ENCODE peak calls at places on chromosomes 4 and X, in six cellular contexts. One of them, this sample, is unnamed.

GRCh38 chr4:89708903-89709361 is 128.0 kb downstream of the SNCA start:
- DNase-seq in NCI-H1417: no peak
- DNase-seq in HCEC 1CT: no peak
- DNase-seq in NCI-H1105: no peak
- DNase-seq in islet precursor cell: peak
- DNase-seq in AML-193: no peak
- DNase-seq in this sample: no peak

GRCh38 chrX:123878177-123878576 is 18.3 kb downstream of the XIAP start:
- DNase-seq in NCI-H1417: no peak
- DNase-seq in HCEC 1CT: peak
- DNase-seq in NCI-H1105: no peak
- DNase-seq in islet precursor cell: no peak
- DNase-seq in AML-193: peak
- DNase-seq in this sample: no peak

GRCh38 chrX:102659790-102660757 is 8.8 kb downstream of the GPRASP1 start:
- DNase-seq in NCI-H1417: peak
- DNase-seq in HCEC 1CT: peak
- DNase-seq in NCI-H1105: peak
- DNase-seq in islet precursor cell: peak
- DNase-seq in AML-193: no peak
- DNase-seq in this sample: no peak

GRCh38 chrX:27591938-27592337 is 1.8 kb downstream of the DCAF8L2 start:
- DNase-seq in NCI-H1417: no peak
- DNase-seq in HCEC 1CT: no peak
- DNase-seq in NCI-H1105: no peak
- DNase-seq in islet precursor cell: no peak
- DNase-seq in AML-193: no peak
- DNase-seq in this sample: no peak

GRCh38 chr4:22596384-22596783 is 80.5 kb upstream of the ADGRA3 start:
- DNase-seq in NCI-H1417: no peak
- DNase-seq in HCEC 1CT: no peak
- DNase-seq in NCI-H1105: no peak
- DNase-seq in islet precursor cell: no peak
- DNase-seq in AML-193: no peak
- DNase-seq in this sample: no peak

GRCh38 chrX:39157796-39158195 is 356.5 kb downstream of the MID1IP1 start:
- DNase-seq in NCI-H1417: no peak
- DNase-seq in HCEC 1CT: no peak
- DNase-seq in NCI-H1105: no peak
- DNase-seq in islet precursor cell: no peak
- DNase-seq in AML-193: no peak
- DNase-seq in this sample: no peak

GRCh38 chrX:43813898-43814297 is 68.4 kb downstream of the MAOB start:
- DNase-seq in NCI-H1417: no peak
- DNase-seq in HCEC 1CT: no peak
- DNase-seq in NCI-H1105: no peak
- DNase-seq in islet precursor cell: no peak
- DNase-seq in AML-193: no peak
- DNase-seq in this sample: no peak

GRCh38 chrX:13695601-13696115 is 6.7 kb downstream of the RAB9A start:
- DNase-seq in NCI-H1417: no peak
- DNase-seq in HCEC 1CT: no peak
- DNase-seq in NCI-H1105: no peak
- DNase-seq in islet precursor cell: no peak
- DNase-seq in AML-193: no peak
- DNase-seq in this sample: no peak

GRCh38 chr4:14254252-14254651 is 626.7 kb upstream of the BOD1L1 start:
- DNase-seq in NCI-H1417: no peak
- DNase-seq in HCEC 1CT: peak
- DNase-seq in NCI-H1105: no peak
- DNase-seq in islet precursor cell: peak
- DNase-seq in AML-193: peak
- DNase-seq in this sample: no peak

GRCh38 chr4:148852092-148852699 is 410.0 kb upstream of the NR3C2 start:
- DNase-seq in NCI-H1417: no peak
- DNase-seq in HCEC 1CT: no peak
- DNase-seq in NCI-H1105: no peak
- DNase-seq in islet precursor cell: no peak
- DNase-seq in AML-193: no peak
- DNase-seq in this sample: no peak

GRCh38 chrX:39309721-39310152 is 508.5 kb downstream of the MID1IP1 start:
- DNase-seq in NCI-H1417: no peak
- DNase-seq in HCEC 1CT: no peak
- DNase-seq in NCI-H1105: no peak
- DNase-seq in islet precursor cell: peak
- DNase-seq in AML-193: no peak
- DNase-seq in this sample: no peak

GRCh38 chr4:7964890-7965662 is 25.4 kb upstream of the AFAP1 start:
- DNase-seq in NCI-H1417: no peak
- DNase-seq in HCEC 1CT: no peak
- DNase-seq in NCI-H1105: no peak
- DNase-seq in islet precursor cell: peak
- DNase-seq in AML-193: no peak
- DNase-seq in this sample: no peak

GRCh38 chr4:52889354-52889753 is 27.2 kb downstream of the RASL11B start:
- DNase-seq in NCI-H1417: no peak
- DNase-seq in HCEC 1CT: no peak
- DNase-seq in NCI-H1105: no peak
- DNase-seq in islet precursor cell: no peak
- DNase-seq in AML-193: no peak
- DNase-seq in this sample: no peak

GRCh38 chr4:148093065-148093464 is 349.1 kb downstream of the NR3C2 start:
- DNase-seq in NCI-H1417: no peak
- DNase-seq in HCEC 1CT: no peak
- DNase-seq in NCI-H1105: no peak
- DNase-seq in islet precursor cell: no peak
- DNase-seq in AML-193: no peak
- DNase-seq in this sample: peak

GRCh38 chr4:111991797-111992196 is 153.5 kb upstream of the FAM241A start:
- DNase-seq in NCI-H1417: no peak
- DNase-seq in HCEC 1CT: peak
- DNase-seq in NCI-H1105: no peak
- DNase-seq in islet precursor cell: no peak
- DNase-seq in AML-193: no peak
- DNase-seq in this sample: no peak

GRCh38 chr4:67087897-67088296 is 457.4 kb downstream of the CENPC start:
- DNase-seq in NCI-H1417: peak
- DNase-seq in HCEC 1CT: no peak
- DNase-seq in NCI-H1105: no peak
- DNase-seq in islet precursor cell: peak
- DNase-seq in AML-193: peak
- DNase-seq in this sample: no peak

GRCh38 chrX:118188977-118189376 is 72.4 kb upstream of the KLHL13 start:
- DNase-seq in NCI-H1417: no peak
- DNase-seq in HCEC 1CT: no peak
- DNase-seq in NCI-H1105: no peak
- DNase-seq in islet precursor cell: no peak
- DNase-seq in AML-193: no peak
- DNase-seq in this sample: no peak

GRCh38 chrX:39613508-39613921 is 484.2 kb downstream of the BCOR start:
- DNase-seq in NCI-H1417: peak
- DNase-seq in HCEC 1CT: no peak
- DNase-seq in NCI-H1105: peak
- DNase-seq in islet precursor cell: peak
- DNase-seq in AML-193: no peak
- DNase-seq in this sample: no peak

GRCh38 chr4:110130578-110131358 is 67.6 kb downstream of the ELOVL6 start:
- DNase-seq in NCI-H1417: no peak
- DNase-seq in HCEC 1CT: no peak
- DNase-seq in NCI-H1105: no peak
- DNase-seq in islet precursor cell: no peak
- DNase-seq in AML-193: no peak
- DNase-seq in this sample: no peak

GRCh38 chrX:14356401-14356800 is 172.9 kb upstream of the GLRA2 start:
- DNase-seq in NCI-H1417: no peak
- DNase-seq in HCEC 1CT: no peak
- DNase-seq in NCI-H1105: no peak
- DNase-seq in islet precursor cell: no peak
- DNase-seq in AML-193: no peak
- DNase-seq in this sample: no peak

GRCh38 chrX:133888941-133889340 is 96.5 kb downstream of the GPC3 start:
- DNase-seq in NCI-H1417: no peak
- DNase-seq in HCEC 1CT: no peak
- DNase-seq in NCI-H1105: no peak
- DNase-seq in islet precursor cell: no peak
- DNase-seq in AML-193: no peak
- DNase-seq in this sample: no peak

GRCh38 chr4:176340871-176341685 is 21.3 kb downstream of the SPCS3 start:
- DNase-seq in NCI-H1417: no peak
- DNase-seq in HCEC 1CT: no peak
- DNase-seq in NCI-H1105: peak
- DNase-seq in islet precursor cell: no peak
- DNase-seq in AML-193: peak
- DNase-seq in this sample: no peak

GRCh38 chrX:70456256-70456655 is 11.6 kb downstream of the DLG3 start:
- DNase-seq in NCI-H1417: no peak
- DNase-seq in HCEC 1CT: no peak
- DNase-seq in NCI-H1105: no peak
- DNase-seq in islet precursor cell: no peak
- DNase-seq in AML-193: no peak
- DNase-seq in this sample: no peak

GRCh38 chr4:81466841-81467671 is 4.7 kb downstream of the RASGEF1B start:
- DNase-seq in NCI-H1417: peak
- DNase-seq in HCEC 1CT: peak
- DNase-seq in NCI-H1105: peak
- DNase-seq in islet precursor cell: peak
- DNase-seq in AML-193: peak
- DNase-seq in this sample: no peak

GRCh38 chr4:88112856-88113255 is 45.6 kb downstream of the ABCG2 start:
- DNase-seq in NCI-H1417: no peak
- DNase-seq in HCEC 1CT: no peak
- DNase-seq in NCI-H1105: no peak
- DNase-seq in islet precursor cell: no peak
- DNase-seq in AML-193: no peak
- DNase-seq in this sample: no peak

GRCh38 chr4:79626102-79626501 is 218.1 kb upstream of the GK2 start:
- DNase-seq in NCI-H1417: no peak
- DNase-seq in HCEC 1CT: no peak
- DNase-seq in NCI-H1105: no peak
- DNase-seq in islet precursor cell: no peak
- DNase-seq in AML-193: no peak
- DNase-seq in this sample: no peak

GRCh38 chr4:169810325-169811323 is 52.9 kb upstream of the HPF1 start:
- DNase-seq in NCI-H1417: peak
- DNase-seq in HCEC 1CT: peak
- DNase-seq in NCI-H1105: peak
- DNase-seq in islet precursor cell: no peak
- DNase-seq in AML-193: peak
- DNase-seq in this sample: no peak